ENCODE peak calls at places on chromosomes 11 and 22, in nine cellular contexts. A is upper lobe of right lung, D is esophagus squamous epithelium, B is suprapubic skin, H is psoas muscle, Z is stomach, I is GM23338, S is pancreas, J is foreskin keratinocyte. O is an unnamed sample.
A peak's percentile ranks its signal among the peaks of the same experiment; 100 is the strongest.

GRCh38 chr11:84691830-84692229 is 935.3 kb downstream of the DLG2 start:
- DNase-seq in A (no peak), D (no peak), B (no peak), H (no peak), Z (no peak), I (peak; percentile 92), S (no peak), J (no peak), O (no peak)

GRCh38 chr22:23774922-23775436 is 2.3 kb downstream of the MMP11 start:
- DNase-seq in A (no peak), D (no peak), B (no peak), H (no peak), Z (no peak), I (no peak), S (no peak), J (no peak), O (no peak)

GRCh38 chr11:17991799-17992433 is 20.9 kb downstream of the SERGEF start:
- DNase-seq in A (no peak), D (no peak), B (no peak), H (no peak), Z (peak; percentile 34), I (peak; percentile 74), S (no peak), J (no peak), O (peak; percentile 33)

GRCh38 chr11:76622481-76623094 is 48.0 kb downstream of the LRRC32 start:
- DNase-seq in A (peak; percentile 52), D (no peak), B (no peak), H (no peak), Z (no peak), I (no peak), S (no peak), J (no peak), O (no peak)

GRCh38 chr11:72228229-72228843 is 3.8 kb downstream of the INPPL1 start:
- DNase-seq in A (peak; percentile 57), D (no peak), B (peak; percentile 74), H (no peak), Z (peak; percentile 24), I (peak; percentile 33), S (peak; percentile 24), J (no peak), O (no peak)

GRCh38 chr22:33028191-33028700 is 29.9 kb downstream of the SYN3 start:
- DNase-seq in A (no peak), D (no peak), B (no peak), H (no peak), Z (no peak), I (no peak), S (no peak), J (no peak), O (no peak)

GRCh38 chr11:36565033-36565610 is 2.7 kb upstream of the RAG1 start:
- DNase-seq in A (no peak), D (no peak), B (no peak), H (no peak), Z (no peak), I (no peak), S (no peak), J (no peak), O (no peak)

GRCh38 chr11:28849053-28849452 is 740.9 kb downstream of the METTL15 start:
- DNase-seq in A (no peak), D (no peak), B (no peak), H (no peak), Z (no peak), I (no peak), S (no peak), J (no peak), O (no peak)

GRCh38 chr11:82889133-82890001 is 10.9 kb downstream of the PRCP start:
- DNase-seq in A (no peak), D (no peak), B (no peak), H (no peak), Z (no peak), I (no peak), S (no peak), J (no peak), O (no peak)

GRCh38 chr11:82895437-82896091 is 4.7 kb downstream of the PRCP start:
- DNase-seq in A (no peak), D (no peak), B (no peak), H (no peak), Z (no peak), I (no peak), S (no peak), J (no peak), O (no peak)

GRCh38 chr11:82890941-82891340 is 9.3 kb downstream of the PRCP start:
- DNase-seq in A (no peak), D (no peak), B (no peak), H (no peak), Z (no peak), I (no peak), S (no peak), J (no peak), O (no peak)

GRCh38 chr11:82890002-82890341 is 10.3 kb downstream of the PRCP start:
- DNase-seq in A (no peak), D (no peak), B (no peak), H (no peak), Z (no peak), I (no peak), S (no peak), J (no peak), O (no peak)

DNA sequence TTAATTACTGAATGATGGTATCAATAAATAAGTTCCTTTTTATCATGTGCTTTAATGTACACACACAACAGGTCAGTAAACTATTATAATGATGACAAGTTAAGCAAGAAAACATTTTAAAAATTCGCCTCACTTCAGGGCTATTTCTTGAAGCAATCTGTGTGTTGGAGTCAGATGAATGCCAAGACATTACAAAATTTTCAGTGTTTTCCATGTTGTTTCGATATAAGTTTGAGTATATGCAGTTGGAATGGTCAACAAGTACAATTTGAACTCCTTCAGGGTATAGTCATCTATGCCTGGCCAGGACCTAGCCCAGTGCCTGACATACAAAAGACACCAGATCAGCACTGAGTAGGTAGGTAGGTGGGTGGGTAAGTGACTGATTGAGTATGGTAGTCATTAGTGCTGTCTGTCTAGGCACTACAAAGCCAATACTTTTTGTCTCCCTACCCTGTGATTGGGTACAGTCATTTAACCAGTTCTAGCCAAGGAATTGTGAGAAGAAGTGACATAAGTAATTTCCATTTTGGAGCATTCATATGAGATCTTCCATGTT is 7.5 kb downstream of the PRCP start:
- DNase-seq in A (no peak), D (no peak), B (no peak), H (no peak), Z (no peak), I (no peak), S (no peak), J (no peak), O (no peak)
- H3K4me1 ChIP-seq in A (peaks cover 11% of the 10 kb centered on the region), D (peaks cover 29% of the 10 kb centered on the region), B (peaks cover 14% of the 10 kb centered on the region), H (peaks cover 13% of the 10 kb centered on the region), Z (no peaks in the 10 kb centered on the region), I (no peaks in the 10 kb centered on the region), S (no peaks in the 10 kb centered on the region), J (no peaks in the 10 kb centered on the region), O (no peaks in the 10 kb centered on the region)

GRCh38 chr11:132771746-132772145 is 760.6 kb downstream of the OPCML start:
- DNase-seq in A (no peak), D (no peak), B (no peak), H (no peak), Z (no peak), I (no peak), S (no peak), J (no peak), O (no peak)
- H3K27ac ChIP-seq in A (no peak overlapping the region), D (no peak overlapping the region), B (no peak overlapping the region), H (no peak overlapping the region), Z (no peak overlapping the region), I (no peak overlapping the region), S (no peak overlapping the region), J (no peak overlapping the region), O (no peak overlapping the region)

GRCh38 chr11:128181984-128182383 is 405.4 kb downstream of the ETS1 start:
- DNase-seq in A (no peak), D (no peak), B (no peak), H (no peak), Z (no peak), I (no peak), S (no peak), J (no peak), O (no peak)

GRCh38 chr11:128180446-128181089 is 406.8 kb downstream of the ETS1 start:
- DNase-seq in A (no peak), D (no peak), B (no peak), H (no peak), Z (no peak), I (no peak), S (no peak), J (peak; percentile 93), O (no peak)

GRCh38 chr11:128179049-128179448 is 408.3 kb downstream of the ETS1 start:
- DNase-seq in A (no peak), D (no peak), B (no peak), H (no peak), Z (no peak), I (no peak), S (no peak), J (no peak), O (no peak)

GRCh38 chr11:128181090-128181485 is 406.3 kb downstream of the ETS1 start:
- DNase-seq in A (no peak), D (no peak), B (no peak), H (no peak), Z (no peak), I (no peak), S (no peak), J (no peak), O (no peak)

GRCh38 chr11:128179512-128179911 is 407.8 kb downstream of the ETS1 start:
- DNase-seq in A (no peak), D (no peak), B (no peak), H (no peak), Z (no peak), I (no peak), S (no peak), J (no peak), O (no peak)
- H3K4me1 ChIP-seq in A (no peaks in the 10 kb centered on the region), D (no peaks in the 10 kb centered on the region), B (no peaks in the 10 kb centered on the region), H (peaks cover 3% of the 10 kb centered on the region), Z (no peaks in the 10 kb centered on the region), I (peaks cover 9% of the 10 kb centered on the region), S (no peaks in the 10 kb centered on the region), J (peaks cover 18% of the 10 kb centered on the region), O (no peaks in the 10 kb centered on the region)

GRCh38 chr11:118907749-118908106 is 18.0 kb downstream of the BCL9L start:
- DNase-seq in A (peak; percentile 54), D (no peak), B (no peak), H (no peak), Z (no peak), I (peak; percentile 69), S (no peak), J (no peak), O (no peak)

GRCh38 chr11:118909619-118910308 is 16.0 kb downstream of the BCL9L start:
- DNase-seq in A (no peak), D (no peak), B (no peak), H (no peak), Z (no peak), I (peak; percentile 35), S (peak; percentile 46), J (no peak), O (no peak)

GRCh38 chr11:118908931-118909618 is 16.7 kb downstream of the BCL9L start:
- DNase-seq in A (peak; percentile 84), D (no peak), B (no peak), H (peak; percentile 94), Z (peak; percentile 72), I (peak; percentile 80), S (peak; percentile 67), J (no peak), O (no peak)

GRCh38 chr11:118907051-118907748 is 18.5 kb downstream of the BCL9L start:
- DNase-seq in A (peak; percentile 89), D (no peak), B (no peak), H (peak; percentile 92), Z (peak; percentile 92), I (peak; percentile 91), S (peak; percentile 89), J (no peak), O (peak; percentile 79)

DNA sequence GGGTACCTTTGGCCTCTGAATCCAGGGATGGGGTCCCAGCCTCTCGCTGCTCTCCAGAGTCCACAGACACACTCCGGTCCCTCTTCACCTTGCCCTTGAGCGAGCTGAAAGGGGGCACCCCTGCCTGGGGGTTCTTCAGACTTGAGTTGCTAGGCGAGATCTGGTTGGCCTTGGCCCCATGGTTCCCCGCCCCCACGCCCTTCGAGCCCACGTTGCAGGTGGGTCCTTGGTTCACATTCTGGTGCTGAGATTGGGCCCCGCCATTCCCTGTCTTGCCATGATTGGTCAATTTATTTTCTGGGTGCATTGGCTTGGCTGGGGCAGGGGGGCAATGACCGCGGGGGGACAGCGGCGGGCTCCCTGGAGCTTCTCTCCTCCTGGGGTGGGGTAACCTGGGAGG is 17.5 kb downstream of the BCL9L start:
- DNase-seq in A (peak; percentile 40), D (no peak), B (no peak), H (peak; percentile 48), Z (no peak), I (no peak), S (peak; percentile 38), J (no peak), O (no peak)
- H3K27ac ChIP-seq in A (peak overlapping the region; percentile 86), D (peak overlapping the region; percentile 96), B (peak overlapping the region; percentile 35), H (peak overlapping the region; percentile 46), Z (peak overlapping the region; percentile 99), I (peak overlapping the region; percentile 72), S (peak overlapping the region; percentile 52), J (no peak overlapping the region), O (no peak overlapping the region)